ENCODE peak calls at places on chromosomes 5 and 9, in seven cellular contexts. Q is activated T-helper 1 cell treated with anti-CD3 and anti-CD28 coated beads, Interleukin-2, amount 50 U/mL, for 16 hours; H is skeletal muscle cell; L is caudate nucleus; W is GDM1; V is stimulated activated CD4-positive, alpha-beta T cell treated with anti-CD3 and anti-CD28 coated beads, Interleukin-4, amount 100 ng/mL, for 24 hours; T is BJ. R is an unnamed sample.

GRCh38 chr9:121889990-121890563 is 203.0 kb downstream of the TTLL11 start:
- DNase-seq in W (no peak), V (no peak), H (no peak), L (no peak), T (no peak), Q (no peak), R (no peak)

GRCh38 chr9:33988219-33988890 is 60.3 kb downstream of the UBAP2 start:
- DNase-seq in L (no peak), Q (no peak), T (no peak), W (no peak), H (no peak), V (peak), R (no peak)

GRCh38 chr9:31776471-31776870 is 608.0 kb upstream of the ACO1 start:
- DNase-seq in L (no peak), Q (no peak), H (no peak), W (no peak), V (no peak), T (no peak), R (no peak)

GRCh38 chr9:5288591-5288990 is 15.9 kb downstream of the RLN2 start:
- DNase-seq in V (no peak), H (no peak), Q (no peak), L (no peak), T (no peak), W (no peak), R (no peak)

GRCh38 chr9:137095664-137096517 is 9.1 kb downstream of the MAN1B1 start:
- DNase-seq in H (no peak), Q (peak), V (peak), W (no peak), T (no peak), L (no peak), R (no peak)

GRCh38 chr5:96245401-96246091 is 187.5 kb downstream of the PCSK1 start:
- DNase-seq in V (no peak), L (no peak), T (no peak), H (no peak), W (no peak), Q (no peak), R (no peak)

GRCh38 chr9:88721028-88721427 is 186.1 kb downstream of the NXNL2 start:
- DNase-seq in W (no peak), Q (no peak), H (peak), V (no peak), T (no peak), L (no peak), R (no peak)

GRCh38 chr5:96931605-96932004 is 4.3 kb upstream of the LNPEP start:
- DNase-seq in V (no peak), Q (no peak), W (no peak), H (no peak), T (no peak), L (no peak), R (peak)

GRCh38 chr5:87211676-87212075 is 56.0 kb upstream of the RASA1 start:
- DNase-seq in V (no peak), Q (no peak), L (no peak), T (no peak), H (no peak), W (no peak), R (no peak)

GRCh38 chr5:6488021-6488420 is 39.4 kb downstream of the UBE2QL1 start:
- DNase-seq in Q (no peak), W (no peak), V (no peak), T (no peak), H (no peak), L (peak), R (no peak)

GRCh38 chr9:71549023-71549422 is 219.3 kb downstream of the CEMIP2 start:
- DNase-seq in Q (no peak), H (no peak), W (no peak), V (no peak), L (no peak), T (no peak), R (no peak)